ENCODE peak calls at places on chromosomes 6 and 20, in five cellular contexts. One of them, this sample, is unnamed.

GRCh38 chr20:53786445-53787267 is 193.0 kb upstream of the ZNF217 start:
- DNase-seq in HepG2: peak
- DNase-seq in upper lobe of left lung: no peak
- DNase-seq in A549: no peak
- DNase-seq in ovary: no peak
- DNase-seq in this sample: peak

GRCh38 chr20:44271915-44272663 is 25.0 kb downstream of the GDAP1L1 start:
- DNase-seq in A549: no peak
- DNase-seq in HepG2: no peak
- DNase-seq in ovary: no peak
- DNase-seq in upper lobe of left lung: no peak
- DNase-seq in this sample: no peak

GRCh38 chr20:47143658-47144057 is 212.8 kb downstream of the ZMYND8 start:
- DNase-seq in upper lobe of left lung: no peak
- DNase-seq in A549: no peak
- DNase-seq in HepG2: no peak
- DNase-seq in ovary: no peak
- DNase-seq in this sample: no peak

GRCh38 chr6:129233458-129234134 is 350.7 kb downstream of the LAMA2 start:
- DNase-seq in upper lobe of left lung: no peak
- DNase-seq in A549: no peak
- DNase-seq in HepG2: no peak
- DNase-seq in ovary: no peak
- DNase-seq in this sample: no peak

GRCh38 chr20:8154636-8155035 is 22.6 kb downstream of the PLCB1 start:
- DNase-seq in HepG2: no peak
- DNase-seq in upper lobe of left lung: no peak
- DNase-seq in A549: no peak
- DNase-seq in ovary: no peak
- DNase-seq in this sample: no peak

GRCh38 chr20:47354710-47355488 is 1.6 kb downstream of the ZMYND8 start:
- DNase-seq in HepG2: peak
- DNase-seq in A549: no peak
- DNase-seq in ovary: no peak
- DNase-seq in upper lobe of left lung: no peak
- DNase-seq in this sample: no peak

GRCh38 chr20:63090682-63091571 is 84.2 kb upstream of the BHLHE23 start:
- DNase-seq in A549: no peak
- DNase-seq in upper lobe of left lung: no peak
- DNase-seq in HepG2: no peak
- DNase-seq in ovary: peak
- DNase-seq in this sample: peak

GRCh38 chr6:157688960-157689599 is 134.0 kb upstream of the SNX9 start:
- DNase-seq in ovary: no peak
- DNase-seq in upper lobe of left lung: no peak
- DNase-seq in HepG2: no peak
- DNase-seq in A549: peak
- DNase-seq in this sample: peak

GRCh38 chr6:129007819-129008218 is 124.9 kb downstream of the LAMA2 start:
- DNase-seq in A549: no peak
- DNase-seq in upper lobe of left lung: no peak
- DNase-seq in HepG2: no peak
- DNase-seq in ovary: no peak
- DNase-seq in this sample: no peak

GRCh38 chr20:24751551-24751950 is 197.5 kb upstream of the CST7 start:
- DNase-seq in upper lobe of left lung: no peak
- DNase-seq in A549: no peak
- DNase-seq in HepG2: no peak
- DNase-seq in ovary: no peak
- DNase-seq in this sample: no peak

GRCh38 chr6:42093582-42094329 is 43.4 kb downstream of the TAF8 start:
- DNase-seq in upper lobe of left lung: no peak
- DNase-seq in A549: no peak
- DNase-seq in HepG2: peak
- DNase-seq in ovary: no peak
- DNase-seq in this sample: peak

GRCh38 chr6:89350281-89351037 is 2.1 kb downstream of the UBE2J1 start:
- DNase-seq in A549: no peak
- DNase-seq in HepG2: no peak
- DNase-seq in upper lobe of left lung: no peak
- DNase-seq in ovary: no peak
- DNase-seq in this sample: no peak

GRCh38 chr20:53829706-53830521 is 236.3 kb upstream of the ZNF217 start:
- DNase-seq in upper lobe of left lung: no peak
- DNase-seq in ovary: no peak
- DNase-seq in HepG2: peak
- DNase-seq in A549: no peak
- DNase-seq in this sample: peak

GRCh38 chr6:170032197-170032596 is 258.7 kb downstream of the DLL1 start:
- DNase-seq in A549: no peak
- DNase-seq in HepG2: no peak
- DNase-seq in ovary: no peak
- DNase-seq in upper lobe of left lung: peak
- DNase-seq in this sample: peak

GRCh38 chr6:97586344-97586743 is 303.3 kb upstream of the MMS22L start:
- DNase-seq in ovary: no peak
- DNase-seq in upper lobe of left lung: no peak
- DNase-seq in A549: no peak
- DNase-seq in HepG2: peak
- DNase-seq in this sample: no peak

GRCh38 chr6:126876446-126876845 is 242.0 kb upstream of the RSPO3 start:
- DNase-seq in upper lobe of left lung: no peak
- DNase-seq in ovary: no peak
- DNase-seq in A549: no peak
- DNase-seq in HepG2: no peak
- DNase-seq in this sample: no peak

GRCh38 chr6:153150767-153151440 is 19.8 kb upstream of the RGS17 start:
- DNase-seq in upper lobe of left lung: no peak
- DNase-seq in HepG2: peak
- DNase-seq in A549: no peak
- DNase-seq in ovary: no peak
- DNase-seq in this sample: no peak

GRCh38 chr6:30483677-30484279 is 5.5 kb upstream of the HLA-E start:
- DNase-seq in HepG2: peak
- DNase-seq in ovary: no peak
- DNase-seq in A549: no peak
- DNase-seq in upper lobe of left lung: no peak
- DNase-seq in this sample: no peak

GRCh38 chr20:61120595-61121515 is 131.2 kb upstream of the CDH4 start:
- DNase-seq in A549: no peak
- DNase-seq in ovary: no peak
- DNase-seq in upper lobe of left lung: no peak
- DNase-seq in HepG2: peak
- DNase-seq in this sample: no peak

GRCh38 chr6:110493253-110493800 is 16.9 kb upstream of the SLC22A16 start:
- DNase-seq in ovary: no peak
- DNase-seq in A549: no peak
- DNase-seq in upper lobe of left lung: no peak
- DNase-seq in HepG2: no peak
- DNase-seq in this sample: no peak

GRCh38 chr6:54920628-54921027 is 74.1 kb downstream of the FAM83B start:
- DNase-seq in upper lobe of left lung: no peak
- DNase-seq in ovary: no peak
- DNase-seq in A549: no peak
- DNase-seq in HepG2: no peak
- DNase-seq in this sample: no peak

GRCh38 chr20:61932711-61933480 is 132.8 kb downstream of the TAF4 start:
- DNase-seq in upper lobe of left lung: peak
- DNase-seq in ovary: peak
- DNase-seq in A549: no peak
- DNase-seq in HepG2: no peak
- DNase-seq in this sample: no peak

GRCh38 chr6:105317607-105318533 is 85.0 kb downstream of the PREP start:
- DNase-seq in HepG2: peak
- DNase-seq in upper lobe of left lung: no peak
- DNase-seq in A549: no peak
- DNase-seq in ovary: no peak
- DNase-seq in this sample: no peak

GRCh38 chr6:139327038-139327437 is 35.2 kb upstream of the TXLNB start:
- DNase-seq in HepG2: no peak
- DNase-seq in upper lobe of left lung: no peak
- DNase-seq in ovary: no peak
- DNase-seq in A549: no peak
- DNase-seq in this sample: no peak

GRCh38 chr6:114085206-114085605 is 114.3 kb upstream of the HDAC2 start:
- DNase-seq in HepG2: no peak
- DNase-seq in A549: no peak
- DNase-seq in upper lobe of left lung: no peak
- DNase-seq in ovary: no peak
- DNase-seq in this sample: no peak

GRCh38 chr6:44667226-44667625 is 279.7 kb downstream of the CDC5L start:
- DNase-seq in upper lobe of left lung: no peak
- DNase-seq in A549: no peak
- DNase-seq in ovary: no peak
- DNase-seq in HepG2: peak
- DNase-seq in this sample: no peak

GRCh38 chr6:103677290-103677689 is 1182.4 kb downstream of the HACE1 start:
- DNase-seq in ovary: no peak
- DNase-seq in upper lobe of left lung: peak
- DNase-seq in HepG2: no peak
- DNase-seq in A549: no peak
- DNase-seq in this sample: no peak

GRCh38 chr20:62762376-62762775 is 33.9 kb upstream of the MRGBP start:
- DNase-seq in A549: no peak
- DNase-seq in HepG2: no peak
- DNase-seq in upper lobe of left lung: peak
- DNase-seq in ovary: no peak
- DNase-seq in this sample: no peak

GRCh38 chr6:7559651-7560385 is 18.3 kb downstream of the DSP start:
- DNase-seq in HepG2: peak
- DNase-seq in ovary: no peak
- DNase-seq in A549: no peak
- DNase-seq in upper lobe of left lung: no peak
- DNase-seq in this sample: no peak

GRCh38 chr6:125789576-125790402 is 971 bp upstream of the NCOA7 start:
- DNase-seq in ovary: peak
- DNase-seq in HepG2: peak
- DNase-seq in A549: no peak
- DNase-seq in upper lobe of left lung: peak
- DNase-seq in this sample: peak

GRCh38 chr6:113953346-113953745 is 17.6 kb downstream of the HDAC2 start:
- DNase-seq in HepG2: no peak
- DNase-seq in upper lobe of left lung: no peak
- DNase-seq in A549: no peak
- DNase-seq in ovary: no peak
- DNase-seq in this sample: no peak

GRCh38 chr6:113979930-113980329 is 9.0 kb upstream of the HDAC2 start:
- DNase-seq in A549: no peak
- DNase-seq in upper lobe of left lung: no peak
- DNase-seq in HepG2: no peak
- DNase-seq in ovary: no peak
- DNase-seq in this sample: no peak

GRCh38 chr20:36528176-36528874 is 13.0 kb upstream of the MYL9 start:
- DNase-seq in upper lobe of left lung: peak
- DNase-seq in ovary: no peak
- DNase-seq in HepG2: no peak
- DNase-seq in A549: no peak
- DNase-seq in this sample: no peak
- TF ChIP-seq EP300 in upper lobe of left lung: no peak
- TF ChIP-seq EP300 in ovary: no peak
- TF ChIP-seq EP300 in HepG2: no peak
- TF ChIP-seq EP300 in A549: no peak
- TF ChIP-seq EP300 in this sample: no peak

DNA sequence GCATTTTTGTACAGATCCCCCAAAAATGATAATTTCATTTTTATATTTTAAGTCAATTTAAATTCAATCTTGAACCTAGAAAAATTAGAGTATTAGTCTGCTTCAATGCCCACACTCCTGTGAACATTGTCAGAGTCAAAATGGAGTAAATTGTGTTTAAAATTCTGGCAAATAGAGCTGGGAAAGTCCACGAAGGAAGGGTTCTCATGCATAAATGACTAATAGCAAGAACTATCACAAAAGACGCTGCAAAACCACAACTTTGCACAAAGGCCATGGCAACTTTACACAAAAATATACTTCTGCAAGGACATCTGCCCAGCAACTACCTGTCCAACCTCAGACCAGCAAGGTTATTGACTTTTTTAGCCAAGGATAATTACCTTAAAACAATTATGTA is 203.2 kb upstream of the SMLR1 start:
- DNase-seq in A549: no peak
- DNase-seq in ovary: no peak
- DNase-seq in upper lobe of left lung: no peak
- DNase-seq in HepG2: no peak
- DNase-seq in this sample: no peak
- TF ChIP-seq EP300 in A549: no peak
- TF ChIP-seq EP300 in ovary: no peak
- TF ChIP-seq EP300 in upper lobe of left lung: no peak
- TF ChIP-seq EP300 in HepG2: no peak
- TF ChIP-seq EP300 in this sample: no peak

GRCh38 chr6:21371676-21372161 is 221.8 kb upstream of the SOX4 start:
- DNase-seq in upper lobe of left lung: no peak
- DNase-seq in ovary: no peak
- DNase-seq in HepG2: peak
- DNase-seq in A549: no peak
- DNase-seq in this sample: no peak

GRCh38 chr6:21367148-21367547 is 226.4 kb upstream of the SOX4 start:
- DNase-seq in ovary: no peak
- DNase-seq in HepG2: no peak
- DNase-seq in upper lobe of left lung: no peak
- DNase-seq in A549: no peak
- DNase-seq in this sample: no peak

GRCh38 chr6:21367649-21368154 is 225.8 kb upstream of the SOX4 start:
- DNase-seq in ovary: no peak
- DNase-seq in upper lobe of left lung: no peak
- DNase-seq in HepG2: peak
- DNase-seq in A549: no peak
- DNase-seq in this sample: no peak
- TF ChIP-seq EP300 in ovary: no peak
- TF ChIP-seq EP300 in upper lobe of left lung: no peak
- TF ChIP-seq EP300 in HepG2: no peak
- TF ChIP-seq EP300 in A549: no peak
- TF ChIP-seq EP300 in this sample: no peak

GRCh38 chr20:370977-371754 is 9.4 kb upstream of the TRIB3 start:
- DNase-seq in HepG2: peak
- DNase-seq in ovary: no peak
- DNase-seq in upper lobe of left lung: no peak
- DNase-seq in A549: no peak
- DNase-seq in this sample: no peak

GRCh38 chr20:368915-369314 is 11.6 kb upstream of the TRIB3 start:
- DNase-seq in A549: no peak
- DNase-seq in ovary: no peak
- DNase-seq in upper lobe of left lung: no peak
- DNase-seq in HepG2: no peak
- DNase-seq in this sample: no peak

GRCh38 chr20:373171-373890 is 7.2 kb upstream of the TRIB3 start:
- DNase-seq in upper lobe of left lung: peak
- DNase-seq in A549: peak
- DNase-seq in ovary: no peak
- DNase-seq in HepG2: peak
- DNase-seq in this sample: no peak

GRCh38 chr20:370151-370600 is 10.4 kb upstream of the TRIB3 start:
- DNase-seq in HepG2: peak
- DNase-seq in upper lobe of left lung: no peak
- DNase-seq in A549: no peak
- DNase-seq in ovary: no peak
- DNase-seq in this sample: no peak

GRCh38 chr20:371755-372542 is 8.6 kb upstream of the TRIB3 start:
- DNase-seq in A549: peak
- DNase-seq in ovary: no peak
- DNase-seq in upper lobe of left lung: no peak
- DNase-seq in HepG2: peak
- DNase-seq in this sample: peak
- TF ChIP-seq EP300 in A549: peak
- TF ChIP-seq EP300 in ovary: no peak
- TF ChIP-seq EP300 in upper lobe of left lung: no peak
- TF ChIP-seq EP300 in HepG2: peak
- TF ChIP-seq EP300 in this sample: no peak

GRCh38 chr20:50027611-50028105 is 44.9 kb downstream of the SNAI1 start:
- DNase-seq in upper lobe of left lung: peak
- DNase-seq in ovary: peak
- DNase-seq in HepG2: no peak
- DNase-seq in A549: peak
- DNase-seq in this sample: peak
- TF ChIP-seq EP300 in upper lobe of left lung: peak
- TF ChIP-seq EP300 in ovary: no peak
- TF ChIP-seq EP300 in HepG2: no peak
- TF ChIP-seq EP300 in A549: peak
- TF ChIP-seq EP300 in this sample: no peak

This sample was measured in transverse colon.